ENCODE peak calls at places on chromosomes 12 and 14, in five cellular contexts. O is hepatocyte, I is neural progenitor cell, Q is PC-3, W is MM.1S. X is an unnamed sample.

GRCh38 chr12:79006306-79006705 is 141.7 kb downstream of the SYT1 start:
- DNase-seq in O (no peak), I (no peak), Q (peak), W (peak), X (no peak)

GRCh38 chr12:91100901-91101300 is 10.4 kb downstream of the LUM start:
- DNase-seq in O (no peak), I (no peak), Q (no peak), W (no peak), X (no peak)

GRCh38 chr12:79327465-79327864 is 363.3 kb downstream of the PAWR start:
- DNase-seq in O (no peak), I (no peak), Q (peak), W (no peak), X (no peak)

GRCh38 chr14:93073833-93074769 is 41.6 kb downstream of the ITPK1 start:
- DNase-seq in O (no peak), I (no peak), Q (no peak), W (no peak), X (peak)

GRCh38 chr12:13472690-13473089 is 276.2 kb downstream of the EMP1 start:
- DNase-seq in O (peak), I (no peak), Q (peak), W (peak), X (no peak)

GRCh38 chr12:50785406-50785805 is 21.5 kb downstream of the ATF1 start:
- DNase-seq in O (no peak), I (no peak), Q (no peak), W (no peak), X (no peak)

GRCh38 chr14:23177181-23177580 is 6.3 kb downstream of the SLC7A8 start:
- DNase-seq in O (no peak), I (no peak), Q (peak), W (no peak), X (no peak)

GRCh38 chr14:54805521-54806322 is 96.9 kb downstream of the GCH1 start:
- DNase-seq in O (peak), I (peak), Q (peak), W (peak), X (peak)

GRCh38 chr12:104986022-104986941 is at the start of gene NOPCHAP1:
- DNase-seq in O (peak), I (peak), Q (peak), W (peak), X (peak)

GRCh38 chr14:69039287-69039628 is 60.2 kb upstream of the ACTN1 start:
- DNase-seq in O (no peak), I (no peak), Q (peak), W (no peak), X (no peak)

GRCh38 chr12:127552838-127553237 is 714.1 kb upstream of the TMEM132C start:
- DNase-seq in O (no peak), I (no peak), Q (no peak), W (no peak), X (no peak)

GRCh38 chr14:20697273-20698017 is 8.9 kb downstream of the ANG start:
- DNase-seq in O (peak), I (peak), Q (peak), W (peak), X (peak)

GRCh38 chr12:106445981-106446380 is 88.4 kb downstream of the POLR3B start:
- DNase-seq in O (no peak), I (peak), Q (no peak), W (no peak), X (no peak)

GRCh38 chr12:131260251-131260905 is 306.7 kb downstream of the ADGRD1 start:
- DNase-seq in O (no peak), I (no peak), Q (no peak), W (no peak), X (no peak)

GRCh38 chr14:61385002-61385685 is 63.8 kb downstream of the PRKCH start:
- DNase-seq in O (no peak), I (no peak), Q (no peak), W (no peak), X (no peak)

GRCh38 chr14:84197704-84198103 is 1332.2 kb upstream of the FLRT2 start:
- DNase-seq in O (no peak), I (no peak), Q (no peak), W (no peak), X (no peak)

GRCh38 chr12:121611306-121611705 is 15.0 kb upstream of the ORAI1 start:
- DNase-seq in O (no peak), I (no peak), Q (no peak), W (no peak), X (peak)

GRCh38 chr12:22190-22529 is 44.4 kb upstream of the IQSEC3 start:
- DNase-seq in O (no peak), I (no peak), Q (peak), W (no peak), X (no peak)

GRCh38 chr12:111221296-111222026 is 147.4 kb downstream of the PHETA1 start:
- DNase-seq in O (no peak), I (peak), Q (peak), W (no peak), X (no peak)

GRCh38 chr12:49331360-49332222 is 5.4 kb downstream of the C1QL4 start:
- DNase-seq in O (peak), I (peak), Q (peak), W (no peak), X (peak)

GRCh38 chr14:46048127-46048526 is 603.5 kb downstream of the RPL10L start:
- DNase-seq in O (peak), I (peak), Q (peak), W (no peak), X (peak)

GRCh38 chr14:81454572-81455218 is 54.6 kb upstream of the STON2 start:
- DNase-seq in O (no peak), I (no peak), Q (no peak), W (no peak), X (no peak)

GRCh38 chr12:67355428-67356385 is 86.5 kb downstream of the CAND1 start:
- DNase-seq in O (peak), I (peak), Q (peak), W (peak), X (peak)

GRCh38 chr12:81077686-81078441 is at the start of gene ACSS3:
- DNase-seq in O (peak), I (peak), Q (no peak), W (no peak), X (no peak)

GRCh38 chr12:74021937-74022336 is 515.7 kb upstream of the ATXN7L3B start:
- DNase-seq in O (peak), I (peak), Q (peak), W (peak), X (peak)

GRCh38 chr14:51458563-51458955 is 193.2 kb upstream of the FRMD6 start:
- DNase-seq in O (no peak), I (no peak), Q (peak), W (no peak), X (no peak)

GRCh38 chr14:81432171-81432570 is 32.0 kb upstream of the STON2 start:
- DNase-seq in O (no peak), I (no peak), Q (no peak), W (no peak), X (no peak)

GRCh38 chr12:4900327-4900726 is 9.4 kb upstream of the KCNA1 start:
- DNase-seq in O (no peak), I (no peak), Q (no peak), W (no peak), X (no peak)

GRCh38 chr12:42281281-42281680 is 43.2 kb upstream of the YAF2 start:
- DNase-seq in O (peak), I (no peak), Q (no peak), W (no peak), X (no peak)

GRCh38 chr12:121823101-121823726 is 19.4 kb downstream of the SETD1B start:
- DNase-seq in O (no peak), I (no peak), Q (no peak), W (no peak), X (no peak)

GRCh38 chr14:64787619-64788018 is 83.4 kb downstream of the PLEKHG3 start:
- DNase-seq in O (no peak), I (no peak), Q (no peak), W (no peak), X (no peak)

GRCh38 chr14:60151715-60152114 is 13.5 kb downstream of the DHRS7 start:
- DNase-seq in O (peak), I (no peak), Q (peak), W (no peak), X (peak)

GRCh38 chr14:81303258-81303935 is 82.6 kb upstream of the GTF2A1 start:
- DNase-seq in O (peak), I (no peak), Q (peak), W (peak), X (peak)

GRCh38 chr12:3602488-3602887 is 111.5 kb downstream of the PRMT8 start:
- DNase-seq in O (no peak), I (no peak), Q (no peak), W (no peak), X (no peak)

GRCh38 chr14:59507063-59507751 is 22.9 kb downstream of the JKAMP start:
- DNase-seq in O (peak), I (peak), Q (peak), W (peak), X (peak)

GRCh38 chr12:47939009-47939601 is 24.3 kb upstream of the TMEM106C start:
- DNase-seq in O (no peak), I (no peak), Q (no peak), W (no peak), X (no peak)

GRCh38 chr14:101074124-101075024 is 170.9 kb upstream of the RTL1 start:
- DNase-seq in O (no peak), I (no peak), Q (no peak), W (no peak), X (no peak)
- TF ChIP-seq EZH2phosphoT487 in O (no peak), I (no peak), Q (no peak), W (no peak), X (no peak)

DNA sequence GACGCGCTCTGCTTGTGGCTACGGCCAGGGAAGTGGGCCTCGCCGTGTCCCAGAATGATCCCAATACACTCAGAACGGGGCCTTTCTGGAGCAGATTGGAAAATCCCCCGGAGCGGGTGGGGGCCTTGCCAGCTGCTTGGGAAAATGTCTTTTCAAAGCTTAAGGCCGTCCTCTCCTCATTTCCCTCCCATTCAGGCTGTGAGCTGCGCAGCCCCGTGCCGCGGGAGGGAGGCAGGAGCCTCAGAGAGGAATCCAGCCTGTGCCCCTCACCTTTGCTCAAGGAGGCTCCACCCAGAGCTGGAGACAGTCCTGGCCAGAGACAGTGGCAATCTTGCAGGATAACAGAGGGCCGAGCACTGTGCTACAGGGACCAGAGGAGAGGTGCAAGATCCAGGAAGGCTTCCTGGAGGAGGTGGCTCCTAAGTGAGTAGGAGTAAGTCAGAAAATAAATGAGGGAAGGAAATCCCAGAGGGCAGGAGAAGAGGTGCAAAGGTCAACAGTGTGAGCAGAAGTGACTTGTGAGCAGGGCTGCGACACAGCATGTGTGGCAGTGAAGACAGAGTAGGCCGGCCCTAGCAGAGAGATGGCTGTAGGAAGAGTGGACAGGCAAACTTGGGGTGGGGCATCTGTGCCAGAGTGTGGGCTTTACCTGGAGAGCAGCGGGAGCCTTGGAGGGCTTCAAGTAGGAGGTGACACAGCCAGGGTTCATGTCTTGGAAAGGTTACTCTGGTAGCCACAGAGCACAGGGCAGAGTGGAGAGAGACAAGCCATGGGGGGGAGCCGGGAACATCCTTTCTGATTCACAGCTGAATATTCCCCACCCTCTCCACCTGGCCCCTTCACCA is 53.8 kb upstream of the DIO3 start:
- DNase-seq in O (no peak), I (no peak), Q (no peak), W (no peak), X (no peak)
- H3K4me2 ChIP-seq in O (no peak), I (no peak), Q (no peak), W (no peak), X (no peak)

GRCh38 chr12:89029961-89030360 is 322.3 kb downstream of the DUSP6 start:
- DNase-seq in O (peak), I (no peak), Q (no peak), W (no peak), X (no peak)
- TF ChIP-seq EZH2phosphoT487 in O (no peak), I (no peak), Q (no peak), W (no peak), X (no peak)

DNA sequence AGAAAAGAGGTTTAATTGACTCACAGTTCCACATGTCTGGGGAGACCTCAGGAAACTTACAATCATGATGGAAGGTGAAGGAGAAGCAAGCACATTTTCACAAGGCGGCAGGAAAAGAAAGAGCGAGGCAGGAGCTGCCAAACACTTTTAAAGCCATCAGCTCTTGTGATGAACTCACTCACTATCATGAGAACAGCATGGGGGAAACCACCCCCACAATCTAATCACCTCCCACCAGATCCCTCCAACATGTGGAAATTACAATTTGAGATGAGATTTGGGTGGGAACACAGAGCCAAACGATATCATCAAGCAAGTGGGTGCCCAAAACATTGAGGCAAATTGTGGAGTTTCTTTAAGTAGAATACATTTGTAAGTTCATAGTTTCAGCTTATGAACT is 957.7 kb downstream of the DIO2 start:
- DNase-seq in O (no peak), I (no peak), Q (no peak), W (no peak), X (no peak)
- H3K4me2 ChIP-seq in O (no peak), I (no peak), Q (no peak), W (no peak), X (no peak)

GRCh38 chr12:58804749-58805148 is 115.6 kb downstream of the LRIG3 start:
- DNase-seq in O (no peak), I (peak), Q (peak), W (peak), X (peak)
- TF ChIP-seq EZH2phosphoT487 in O (no peak), I (no peak), Q (no peak), W (no peak), X (no peak)

GRCh38 chr14:58177125-58177524 is 22.8 kb upstream of the ACTR10 start:
- DNase-seq in O (no peak), I (no peak), Q (no peak), W (no peak), X (no peak)
- H3K4me2 ChIP-seq in O (no peak), I (no peak), Q (no peak), W (no peak), X (no peak)

GRCh38 chr14:56244138-56244789 is 126.1 kb downstream of the PELI2 start:
- DNase-seq in O (no peak), I (no peak), Q (peak), W (no peak), X (no peak)

GRCh38 chr14:56243110-56243509 is 124.9 kb downstream of the PELI2 start:
- DNase-seq in O (no peak), I (peak), Q (no peak), W (no peak), X (no peak)

GRCh38 chr14:56237398-56237797 is 119.2 kb downstream of the PELI2 start:
- DNase-seq in O (no peak), I (no peak), Q (no peak), W (no peak), X (no peak)

DNA sequence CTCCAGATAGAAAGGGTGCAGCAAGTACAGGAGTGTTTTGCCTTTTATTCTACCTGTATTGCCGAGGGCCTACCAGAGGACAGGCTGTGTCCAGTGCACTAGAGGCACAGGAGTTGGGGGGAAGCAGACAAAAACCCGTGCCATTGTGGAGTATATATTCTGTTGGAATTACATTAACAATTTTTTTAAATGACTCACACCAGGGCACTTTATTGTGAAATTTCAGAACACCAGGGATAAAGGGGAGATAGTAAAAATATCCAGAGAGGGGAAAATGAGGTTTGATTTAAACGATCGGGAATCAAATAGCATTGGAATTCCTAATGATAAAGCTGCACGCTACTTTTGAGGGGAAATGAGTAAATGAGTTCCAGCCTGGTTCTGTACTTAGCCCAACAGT is 123.2 kb downstream of the PELI2 start:
- DNase-seq in O (no peak), I (no peak), Q (no peak), W (no peak), X (no peak)
- TF ChIP-seq EZH2phosphoT487 in O (no peak), I (no peak), Q (no peak), W (no peak), X (no peak)

X was measured in OCI-LY7.